ENCODE peak calls at places on chromosomes 11 and 22, in nine cellular contexts. One of them, this sample, is unnamed.

GRCh38 chr11:79414644-79415317 is 26.0 kb downstream of the TENM4 start:
- DNase-seq in mucosa of descending colon: no peak
- DNase-seq in stimulated activated CD4-positive, alpha-beta T cell treated with anti-CD3 and anti-CD28 coated beads, Interleukin-1b, Interleukin-23, amount 100 ng/mL, for 1 hour: no peak
- DNase-seq in NCI-H1436: no peak
- DNase-seq in activated CD4-positive, alpha-beta T cell treated with anti-CD3 and anti-CD28 coated beads, Interleukin-2, amount 50 U/mL, for 24 hours: no peak
- DNase-seq in putamen: no peak
- DNase-seq in fibroblast of the conjunctiva: peak
- DNase-seq in type B pancreatic cell: no peak
- DNase-seq in ovary: peak
- DNase-seq in this sample: no peak

GRCh38 chr11:1226981-1227550 is 4.2 kb downstream of the MUC5B start:
- DNase-seq in activated CD4-positive, alpha-beta T cell treated with anti-CD3 and anti-CD28 coated beads, Interleukin-2, amount 50 U/mL, for 24 hours: no peak
- DNase-seq in putamen: no peak
- DNase-seq in mucosa of descending colon: peak
- DNase-seq in type B pancreatic cell: peak
- DNase-seq in NCI-H1436: no peak
- DNase-seq in fibroblast of the conjunctiva: no peak
- DNase-seq in ovary: no peak
- DNase-seq in stimulated activated CD4-positive, alpha-beta T cell treated with anti-CD3 and anti-CD28 coated beads, Interleukin-1b, Interleukin-23, amount 100 ng/mL, for 1 hour: no peak
- DNase-seq in this sample: no peak

GRCh38 chr22:49976439-49977175 is 16.0 kb downstream of the PIM3 start:
- DNase-seq in type B pancreatic cell: no peak
- DNase-seq in mucosa of descending colon: no peak
- DNase-seq in activated CD4-positive, alpha-beta T cell treated with anti-CD3 and anti-CD28 coated beads, Interleukin-2, amount 50 U/mL, for 24 hours: peak
- DNase-seq in putamen: peak
- DNase-seq in NCI-H1436: no peak
- DNase-seq in fibroblast of the conjunctiva: no peak
- DNase-seq in stimulated activated CD4-positive, alpha-beta T cell treated with anti-CD3 and anti-CD28 coated beads, Interleukin-1b, Interleukin-23, amount 100 ng/mL, for 1 hour: no peak
- DNase-seq in ovary: no peak
- DNase-seq in this sample: no peak

GRCh38 chr22:36775589-36775965 is 342 bp downstream of the IFT27 start:
- DNase-seq in putamen: peak
- DNase-seq in ovary: peak
- DNase-seq in activated CD4-positive, alpha-beta T cell treated with anti-CD3 and anti-CD28 coated beads, Interleukin-2, amount 50 U/mL, for 24 hours: peak
- DNase-seq in mucosa of descending colon: peak
- DNase-seq in NCI-H1436: peak
- DNase-seq in fibroblast of the conjunctiva: no peak
- DNase-seq in type B pancreatic cell: no peak
- DNase-seq in stimulated activated CD4-positive, alpha-beta T cell treated with anti-CD3 and anti-CD28 coated beads, Interleukin-1b, Interleukin-23, amount 100 ng/mL, for 1 hour: no peak
- DNase-seq in this sample: peak

GRCh38 chr11:75429902-75430691 is 2.9 kb downstream of the KLHL35 start:
- DNase-seq in putamen: peak
- DNase-seq in stimulated activated CD4-positive, alpha-beta T cell treated with anti-CD3 and anti-CD28 coated beads, Interleukin-1b, Interleukin-23, amount 100 ng/mL, for 1 hour: no peak
- DNase-seq in type B pancreatic cell: peak
- DNase-seq in mucosa of descending colon: peak
- DNase-seq in activated CD4-positive, alpha-beta T cell treated with anti-CD3 and anti-CD28 coated beads, Interleukin-2, amount 50 U/mL, for 24 hours: peak
- DNase-seq in NCI-H1436: peak
- DNase-seq in ovary: no peak
- DNase-seq in fibroblast of the conjunctiva: no peak
- DNase-seq in this sample: peak

GRCh38 chr11:66106786-66107599 is 36.9 kb downstream of the PACS1 start:
- DNase-seq in fibroblast of the conjunctiva: no peak
- DNase-seq in activated CD4-positive, alpha-beta T cell treated with anti-CD3 and anti-CD28 coated beads, Interleukin-2, amount 50 U/mL, for 24 hours: no peak
- DNase-seq in stimulated activated CD4-positive, alpha-beta T cell treated with anti-CD3 and anti-CD28 coated beads, Interleukin-1b, Interleukin-23, amount 100 ng/mL, for 1 hour: no peak
- DNase-seq in putamen: no peak
- DNase-seq in NCI-H1436: no peak
- DNase-seq in type B pancreatic cell: no peak
- DNase-seq in ovary: no peak
- DNase-seq in mucosa of descending colon: no peak
- DNase-seq in this sample: no peak

GRCh38 chr11:97738751-97739150 is 1282.0 kb upstream of the CNTN5 start:
- DNase-seq in stimulated activated CD4-positive, alpha-beta T cell treated with anti-CD3 and anti-CD28 coated beads, Interleukin-1b, Interleukin-23, amount 100 ng/mL, for 1 hour: no peak
- DNase-seq in mucosa of descending colon: no peak
- DNase-seq in putamen: no peak
- DNase-seq in fibroblast of the conjunctiva: no peak
- DNase-seq in activated CD4-positive, alpha-beta T cell treated with anti-CD3 and anti-CD28 coated beads, Interleukin-2, amount 50 U/mL, for 24 hours: no peak
- DNase-seq in ovary: no peak
- DNase-seq in type B pancreatic cell: no peak
- DNase-seq in NCI-H1436: no peak
- DNase-seq in this sample: no peak

GRCh38 chr22:49660321-49660720 is 167.4 kb downstream of the BRD1 start:
- DNase-seq in type B pancreatic cell: no peak
- DNase-seq in activated CD4-positive, alpha-beta T cell treated with anti-CD3 and anti-CD28 coated beads, Interleukin-2, amount 50 U/mL, for 24 hours: no peak
- DNase-seq in ovary: no peak
- DNase-seq in NCI-H1436: no peak
- DNase-seq in stimulated activated CD4-positive, alpha-beta T cell treated with anti-CD3 and anti-CD28 coated beads, Interleukin-1b, Interleukin-23, amount 100 ng/mL, for 1 hour: no peak
- DNase-seq in putamen: no peak
- DNase-seq in mucosa of descending colon: no peak
- DNase-seq in fibroblast of the conjunctiva: no peak
- DNase-seq in this sample: no peak

GRCh38 chr11:124676386-124676785 is 2.7 kb downstream of the SPA17 start:
- DNase-seq in stimulated activated CD4-positive, alpha-beta T cell treated with anti-CD3 and anti-CD28 coated beads, Interleukin-1b, Interleukin-23, amount 100 ng/mL, for 1 hour: no peak
- DNase-seq in activated CD4-positive, alpha-beta T cell treated with anti-CD3 and anti-CD28 coated beads, Interleukin-2, amount 50 U/mL, for 24 hours: no peak
- DNase-seq in ovary: no peak
- DNase-seq in putamen: no peak
- DNase-seq in mucosa of descending colon: no peak
- DNase-seq in type B pancreatic cell: no peak
- DNase-seq in NCI-H1436: no peak
- DNase-seq in fibroblast of the conjunctiva: peak
- DNase-seq in this sample: no peak

GRCh38 chr11:74870485-74870884 is 78.4 kb downstream of the XRRA1 start:
- DNase-seq in ovary: no peak
- DNase-seq in type B pancreatic cell: no peak
- DNase-seq in mucosa of descending colon: no peak
- DNase-seq in fibroblast of the conjunctiva: peak
- DNase-seq in activated CD4-positive, alpha-beta T cell treated with anti-CD3 and anti-CD28 coated beads, Interleukin-2, amount 50 U/mL, for 24 hours: no peak
- DNase-seq in putamen: no peak
- DNase-seq in NCI-H1436: no peak
- DNase-seq in stimulated activated CD4-positive, alpha-beta T cell treated with anti-CD3 and anti-CD28 coated beads, Interleukin-1b, Interleukin-23, amount 100 ng/mL, for 1 hour: no peak
- DNase-seq in this sample: no peak

GRCh38 chr22:36201630-36202312 is at the start of gene APOL4:
- DNase-seq in type B pancreatic cell: no peak
- DNase-seq in NCI-H1436: no peak
- DNase-seq in fibroblast of the conjunctiva: no peak
- DNase-seq in putamen: no peak
- DNase-seq in ovary: peak
- DNase-seq in mucosa of descending colon: peak
- DNase-seq in stimulated activated CD4-positive, alpha-beta T cell treated with anti-CD3 and anti-CD28 coated beads, Interleukin-1b, Interleukin-23, amount 100 ng/mL, for 1 hour: no peak
- DNase-seq in activated CD4-positive, alpha-beta T cell treated with anti-CD3 and anti-CD28 coated beads, Interleukin-2, amount 50 U/mL, for 24 hours: no peak
- DNase-seq in this sample: peak

GRCh38 chr11:73383249-73384126 is 7.3 kb downstream of the RELT start:
- DNase-seq in activated CD4-positive, alpha-beta T cell treated with anti-CD3 and anti-CD28 coated beads, Interleukin-2, amount 50 U/mL, for 24 hours: no peak
- DNase-seq in type B pancreatic cell: no peak
- DNase-seq in ovary: no peak
- DNase-seq in NCI-H1436: peak
- DNase-seq in stimulated activated CD4-positive, alpha-beta T cell treated with anti-CD3 and anti-CD28 coated beads, Interleukin-1b, Interleukin-23, amount 100 ng/mL, for 1 hour: no peak
- DNase-seq in mucosa of descending colon: peak
- DNase-seq in fibroblast of the conjunctiva: no peak
- DNase-seq in putamen: peak
- DNase-seq in this sample: no peak

GRCh38 chr11:44621140-44621681 is 55.7 kb downstream of the CD82 start:
- DNase-seq in type B pancreatic cell: peak
- DNase-seq in putamen: peak
- DNase-seq in activated CD4-positive, alpha-beta T cell treated with anti-CD3 and anti-CD28 coated beads, Interleukin-2, amount 50 U/mL, for 24 hours: no peak
- DNase-seq in NCI-H1436: peak
- DNase-seq in mucosa of descending colon: no peak
- DNase-seq in ovary: peak
- DNase-seq in stimulated activated CD4-positive, alpha-beta T cell treated with anti-CD3 and anti-CD28 coated beads, Interleukin-1b, Interleukin-23, amount 100 ng/mL, for 1 hour: no peak
- DNase-seq in fibroblast of the conjunctiva: peak
- DNase-seq in this sample: peak

GRCh38 chr22:36871669-36872081 is 10.9 kb downstream of the NCF4 start:
- DNase-seq in fibroblast of the conjunctiva: no peak
- DNase-seq in ovary: no peak
- DNase-seq in mucosa of descending colon: no peak
- DNase-seq in NCI-H1436: no peak
- DNase-seq in type B pancreatic cell: no peak
- DNase-seq in activated CD4-positive, alpha-beta T cell treated with anti-CD3 and anti-CD28 coated beads, Interleukin-2, amount 50 U/mL, for 24 hours: no peak
- DNase-seq in stimulated activated CD4-positive, alpha-beta T cell treated with anti-CD3 and anti-CD28 coated beads, Interleukin-1b, Interleukin-23, amount 100 ng/mL, for 1 hour: no peak
- DNase-seq in putamen: no peak
- DNase-seq in this sample: no peak

GRCh38 chr11:65524010-65524746 is 705 bp upstream of the SCYL1 start:
- DNase-seq in activated CD4-positive, alpha-beta T cell treated with anti-CD3 and anti-CD28 coated beads, Interleukin-2, amount 50 U/mL, for 24 hours: no peak
- DNase-seq in mucosa of descending colon: peak
- DNase-seq in stimulated activated CD4-positive, alpha-beta T cell treated with anti-CD3 and anti-CD28 coated beads, Interleukin-1b, Interleukin-23, amount 100 ng/mL, for 1 hour: no peak
- DNase-seq in type B pancreatic cell: no peak
- DNase-seq in putamen: no peak
- DNase-seq in fibroblast of the conjunctiva: no peak
- DNase-seq in NCI-H1436: peak
- DNase-seq in ovary: peak
- DNase-seq in this sample: no peak

GRCh38 chr11:100980156-100980555 is 149.5 kb downstream of the PGR start:
- DNase-seq in ovary: no peak
- DNase-seq in NCI-H1436: no peak
- DNase-seq in mucosa of descending colon: no peak
- DNase-seq in activated CD4-positive, alpha-beta T cell treated with anti-CD3 and anti-CD28 coated beads, Interleukin-2, amount 50 U/mL, for 24 hours: no peak
- DNase-seq in type B pancreatic cell: no peak
- DNase-seq in fibroblast of the conjunctiva: no peak
- DNase-seq in putamen: no peak
- DNase-seq in stimulated activated CD4-positive, alpha-beta T cell treated with anti-CD3 and anti-CD28 coated beads, Interleukin-1b, Interleukin-23, amount 100 ng/mL, for 1 hour: no peak
- DNase-seq in this sample: no peak

GRCh38 chr11:116595305-116595880 is 177.4 kb downstream of the BUD13 start:
- DNase-seq in stimulated activated CD4-positive, alpha-beta T cell treated with anti-CD3 and anti-CD28 coated beads, Interleukin-1b, Interleukin-23, amount 100 ng/mL, for 1 hour: no peak
- DNase-seq in fibroblast of the conjunctiva: no peak
- DNase-seq in mucosa of descending colon: no peak
- DNase-seq in NCI-H1436: peak
- DNase-seq in type B pancreatic cell: no peak
- DNase-seq in putamen: no peak
- DNase-seq in ovary: no peak
- DNase-seq in activated CD4-positive, alpha-beta T cell treated with anti-CD3 and anti-CD28 coated beads, Interleukin-2, amount 50 U/mL, for 24 hours: no peak
- DNase-seq in this sample: no peak

GRCh38 chr22:47091241-47091691 is 328.8 kb downstream of the TBC1D22A start:
- DNase-seq in ovary: no peak
- DNase-seq in fibroblast of the conjunctiva: no peak
- DNase-seq in NCI-H1436: no peak
- DNase-seq in activated CD4-positive, alpha-beta T cell treated with anti-CD3 and anti-CD28 coated beads, Interleukin-2, amount 50 U/mL, for 24 hours: no peak
- DNase-seq in putamen: no peak
- DNase-seq in stimulated activated CD4-positive, alpha-beta T cell treated with anti-CD3 and anti-CD28 coated beads, Interleukin-1b, Interleukin-23, amount 100 ng/mL, for 1 hour: no peak
- DNase-seq in type B pancreatic cell: no peak
- DNase-seq in mucosa of descending colon: no peak
- DNase-seq in this sample: no peak

GRCh38 chr11:17012179-17012578 is 2.0 kb downstream of the PLEKHA7 start:
- DNase-seq in putamen: peak
- DNase-seq in ovary: no peak
- DNase-seq in fibroblast of the conjunctiva: no peak
- DNase-seq in NCI-H1436: no peak
- DNase-seq in type B pancreatic cell: no peak
- DNase-seq in stimulated activated CD4-positive, alpha-beta T cell treated with anti-CD3 and anti-CD28 coated beads, Interleukin-1b, Interleukin-23, amount 100 ng/mL, for 1 hour: no peak
- DNase-seq in mucosa of descending colon: no peak
- DNase-seq in activated CD4-positive, alpha-beta T cell treated with anti-CD3 and anti-CD28 coated beads, Interleukin-2, amount 50 U/mL, for 24 hours: no peak
- DNase-seq in this sample: no peak

GRCh38 chr22:35991168-35991567 is 37.5 kb downstream of the RBFOX2 start:
- DNase-seq in stimulated activated CD4-positive, alpha-beta T cell treated with anti-CD3 and anti-CD28 coated beads, Interleukin-1b, Interleukin-23, amount 100 ng/mL, for 1 hour: no peak
- DNase-seq in fibroblast of the conjunctiva: no peak
- DNase-seq in activated CD4-positive, alpha-beta T cell treated with anti-CD3 and anti-CD28 coated beads, Interleukin-2, amount 50 U/mL, for 24 hours: no peak
- DNase-seq in ovary: no peak
- DNase-seq in NCI-H1436: no peak
- DNase-seq in mucosa of descending colon: no peak
- DNase-seq in putamen: no peak
- DNase-seq in type B pancreatic cell: no peak
- DNase-seq in this sample: no peak

GRCh38 chr11:115504279-115505158 is at the start of gene CADM1:
- DNase-seq in fibroblast of the conjunctiva: peak
- DNase-seq in type B pancreatic cell: peak
- DNase-seq in mucosa of descending colon: peak
- DNase-seq in ovary: peak
- DNase-seq in stimulated activated CD4-positive, alpha-beta T cell treated with anti-CD3 and anti-CD28 coated beads, Interleukin-1b, Interleukin-23, amount 100 ng/mL, for 1 hour: peak
- DNase-seq in NCI-H1436: peak
- DNase-seq in activated CD4-positive, alpha-beta T cell treated with anti-CD3 and anti-CD28 coated beads, Interleukin-2, amount 50 U/mL, for 24 hours: peak
- DNase-seq in putamen: peak
- DNase-seq in this sample: peak

GRCh38 chr11:100624346-100624745 is 62.7 kb upstream of the ARHGAP42 start:
- DNase-seq in type B pancreatic cell: no peak
- DNase-seq in fibroblast of the conjunctiva: no peak
- DNase-seq in stimulated activated CD4-positive, alpha-beta T cell treated with anti-CD3 and anti-CD28 coated beads, Interleukin-1b, Interleukin-23, amount 100 ng/mL, for 1 hour: no peak
- DNase-seq in putamen: no peak
- DNase-seq in ovary: no peak
- DNase-seq in NCI-H1436: no peak
- DNase-seq in activated CD4-positive, alpha-beta T cell treated with anti-CD3 and anti-CD28 coated beads, Interleukin-2, amount 50 U/mL, for 24 hours: no peak
- DNase-seq in mucosa of descending colon: no peak
- DNase-seq in this sample: no peak

GRCh38 chr11:121328967-121329653 is 36.5 kb downstream of the SC5D start:
- DNase-seq in fibroblast of the conjunctiva: no peak
- DNase-seq in putamen: no peak
- DNase-seq in mucosa of descending colon: no peak
- DNase-seq in stimulated activated CD4-positive, alpha-beta T cell treated with anti-CD3 and anti-CD28 coated beads, Interleukin-1b, Interleukin-23, amount 100 ng/mL, for 1 hour: no peak
- DNase-seq in NCI-H1436: no peak
- DNase-seq in ovary: no peak
- DNase-seq in activated CD4-positive, alpha-beta T cell treated with anti-CD3 and anti-CD28 coated beads, Interleukin-2, amount 50 U/mL, for 24 hours: no peak
- DNase-seq in type B pancreatic cell: no peak
- DNase-seq in this sample: no peak

GRCh38 chr11:266676-267439 is 11.3 kb upstream of the NLRP6 start:
- DNase-seq in NCI-H1436: no peak
- DNase-seq in ovary: no peak
- DNase-seq in type B pancreatic cell: no peak
- DNase-seq in mucosa of descending colon: no peak
- DNase-seq in stimulated activated CD4-positive, alpha-beta T cell treated with anti-CD3 and anti-CD28 coated beads, Interleukin-1b, Interleukin-23, amount 100 ng/mL, for 1 hour: no peak
- DNase-seq in activated CD4-positive, alpha-beta T cell treated with anti-CD3 and anti-CD28 coated beads, Interleukin-2, amount 50 U/mL, for 24 hours: no peak
- DNase-seq in putamen: no peak
- DNase-seq in fibroblast of the conjunctiva: no peak
- DNase-seq in this sample: no peak

GRCh38 chr11:57804466-57804865 is 42.9 kb downstream of the CTNND1 start:
- DNase-seq in ovary: no peak
- DNase-seq in type B pancreatic cell: no peak
- DNase-seq in NCI-H1436: no peak
- DNase-seq in putamen: no peak
- DNase-seq in stimulated activated CD4-positive, alpha-beta T cell treated with anti-CD3 and anti-CD28 coated beads, Interleukin-1b, Interleukin-23, amount 100 ng/mL, for 1 hour: no peak
- DNase-seq in mucosa of descending colon: no peak
- DNase-seq in fibroblast of the conjunctiva: no peak
- DNase-seq in activated CD4-positive, alpha-beta T cell treated with anti-CD3 and anti-CD28 coated beads, Interleukin-2, amount 50 U/mL, for 24 hours: no peak
- DNase-seq in this sample: no peak

GRCh38 chr11:67999704-68000103 is 4.2 kb downstream of the UNC93B1 start:
- DNase-seq in NCI-H1436: no peak
- DNase-seq in fibroblast of the conjunctiva: no peak
- DNase-seq in mucosa of descending colon: peak
- DNase-seq in putamen: no peak
- DNase-seq in ovary: no peak
- DNase-seq in activated CD4-positive, alpha-beta T cell treated with anti-CD3 and anti-CD28 coated beads, Interleukin-2, amount 50 U/mL, for 24 hours: no peak
- DNase-seq in stimulated activated CD4-positive, alpha-beta T cell treated with anti-CD3 and anti-CD28 coated beads, Interleukin-1b, Interleukin-23, amount 100 ng/mL, for 1 hour: no peak
- DNase-seq in type B pancreatic cell: no peak
- DNase-seq in this sample: no peak

GRCh38 chr22:47175151-47175760 is 412.8 kb downstream of the TBC1D22A start:
- DNase-seq in type B pancreatic cell: peak
- DNase-seq in activated CD4-positive, alpha-beta T cell treated with anti-CD3 and anti-CD28 coated beads, Interleukin-2, amount 50 U/mL, for 24 hours: no peak
- DNase-seq in ovary: peak
- DNase-seq in fibroblast of the conjunctiva: peak
- DNase-seq in putamen: no peak
- DNase-seq in stimulated activated CD4-positive, alpha-beta T cell treated with anti-CD3 and anti-CD28 coated beads, Interleukin-1b, Interleukin-23, amount 100 ng/mL, for 1 hour: no peak
- DNase-seq in NCI-H1436: no peak
- DNase-seq in mucosa of descending colon: peak
- DNase-seq in this sample: no peak

This sample was measured in head of caudate nucleus.